ENCODE peak calls at places on chromosomes 5 and 9, in four cellular contexts. Q, C, B and I are unnamed samples.

GRCh38 chr9:87894998-87895625 is 12.4 kb downstream of the SPATA31E1 start:
- DNase-seq in Q (no peak), B (no peak), C (no peak), I (no peak)

GRCh38 chr9:3850083-3850482 is 324.3 kb upstream of the RFX3 start:
- DNase-seq in C (no peak), Q (no peak), B (no peak), I (no peak)

GRCh38 chr9:112180387-112180881 is 5.3 kb upstream of the SUSD1 start:
- DNase-seq in C (no peak), B (peak), Q (no peak), I (no peak)

GRCh38 chr5:135141303-135142268 is 107.6 kb upstream of the PITX1 start:
- DNase-seq in B (peak), Q (no peak), C (no peak), I (no peak)

GRCh38 chr9:91106415-91106814 is 255.3 kb downstream of the AUH start:
- DNase-seq in C (no peak), Q (no peak), B (no peak), I (no peak)

GRCh38 chr9:37242089-37242488 is 121.7 kb downstream of the ZCCHC7 start:
- DNase-seq in B (no peak), C (no peak), Q (no peak), I (no peak)

GRCh38 chr9:78073722-78074121 is 42.1 kb upstream of the GNAQ start:
- DNase-seq in C (no peak), B (no peak), Q (no peak), I (no peak)

GRCh38 chr9:5441043-5441442 is 3.3 kb upstream of the PLGRKT start:
- DNase-seq in Q (no peak), B (no peak), C (no peak), I (no peak)

GRCh38 chr5:131218392-131218791 is 45.5 kb upstream of the CDC42SE2 start:
- DNase-seq in B (no peak), Q (no peak), C (no peak), I (no peak)

GRCh38 chr5:14364576-14365472 is 216.8 kb upstream of the OTULINL start:
- DNase-seq in C (peak), Q (no peak), B (no peak), I (peak)

GRCh38 chr9:35075358-35075757 is 2.9 kb upstream of the VCP start:
- DNase-seq in B (no peak), Q (no peak), C (no peak), I (no peak)

GRCh38 chr5:86175224-86175623 is 442.5 kb upstream of the COX7C start:
- DNase-seq in Q (no peak), B (no peak), C (no peak), I (no peak)

GRCh38 chr5:16934123-16934522 is 2.0 kb downstream of the MYO10 start:
- DNase-seq in Q (peak), B (peak), C (peak), I (peak)

GRCh38 chr5:102090770-102091169 is 205.3 kb downstream of the SLCO4C1 start:
- DNase-seq in Q (no peak), B (no peak), C (peak), I (peak)

GRCh38 chr5:180441577-180441976 is 52.6 kb upstream of the CNOT6 start:
- DNase-seq in B (peak), Q (peak), C (no peak), I (no peak)

GRCh38 chr9:133471551-133472276 is 7.2 kb downstream of the SLC2A6 start:
- DNase-seq in Q (no peak), B (no peak), C (no peak), I (no peak)

GRCh38 chr9:137294091-137294683 is 7.9 kb downstream of the NRARP start:
- DNase-seq in C (no peak), B (peak), Q (no peak), I (peak)

GRCh38 chr9:136623849-136624183 is 38.9 kb upstream of the EGFL7 start:
- DNase-seq in C (no peak), B (no peak), Q (no peak), I (no peak)

GRCh38 chr5:2696156-2696807 is 55.2 kb downstream of the IRX2 start:
- DNase-seq in Q (no peak), B (no peak), C (no peak), I (no peak)

GRCh38 chr5:180197016-180197702 is 11.9 kb downstream of the RASGEF1C start:
- DNase-seq in B (no peak), Q (no peak), C (no peak), I (no peak)

GRCh38 chr5:79990205-79990597 is 861 bp downstream of the MTX3 start:
- DNase-seq in B (no peak), Q (no peak), C (no peak), I (no peak)

GRCh38 chr9:134936021-134936761 is 18.5 kb upstream of the FCN1 start:
- DNase-seq in B (no peak), Q (peak), C (no peak), I (no peak)

GRCh38 chr9:4106744-4107143 is 193.1 kb downstream of the GLIS3 start:
- DNase-seq in B (no peak), Q (no peak), C (peak), I (no peak)

GRCh38 chr5:141512390-141513020 is 23.6 kb downstream of the PCDHGC5 start:
- DNase-seq in Q (peak), C (peak), B (no peak), I (peak)

GRCh38 chr5:83510199-83510730 is 38.7 kb downstream of the VCAN start:
- DNase-seq in B (no peak), Q (no peak), C (no peak), I (no peak)

GRCh38 chr9:126947529-126947928 is 32.9 kb downstream of the RALGPS1 start:
- DNase-seq in C (peak), B (peak), Q (no peak), I (peak)

GRCh38 chr9:92170848-92171247 is 55.6 kb upstream of the SPTLC1 start:
- DNase-seq in B (no peak), C (no peak), Q (no peak), I (no peak)

GRCh38 chr9:36163840-36164175 is 5.4 kb upstream of the CCIN start:
- DNase-seq in B (no peak), C (no peak), Q (no peak), I (no peak)

GRCh38 chr5:15003511-15003920 is 131.9 kb upstream of the ANKH start:
- DNase-seq in B (peak), C (peak), Q (peak), I (peak)

GRCh38 chr5:21154526-21154925 is 1166.5 kb upstream of the CDH18 start:
- DNase-seq in B (no peak), Q (no peak), C (no peak), I (no peak)

GRCh38 chr9:121369595-121370265 is at the start of gene STOM:
- DNase-seq in B (no peak), C (no peak), Q (peak), I (peak)

GRCh38 chr9:28915256-28915930 is 1342.1 kb upstream of the C9orf72 start:
- DNase-seq in C (no peak), B (peak), Q (no peak), I (no peak)

GRCh38 chr9:112861638-112862555 is 28.8 kb downstream of the SLC46A2 start:
- DNase-seq in C (no peak), B (no peak), Q (no peak), I (no peak)

GRCh38 chr9:15606667-15607472 is 54.0 kb downstream of the CCDC171 start:
- DNase-seq in Q (no peak), C (peak), B (no peak), I (peak)

GRCh38 chr5:387491-388265 is 55.3 kb upstream of the EXOC3 start:
- DNase-seq in C (no peak), Q (no peak), B (no peak), I (no peak)

GRCh38 chr9:110444911-110445310 is 107.2 kb upstream of the TXNDC8 start:
- DNase-seq in Q (no peak), B (no peak), C (no peak), I (no peak)

GRCh38 chr9:137255448-137256114 is 454 bp downstream of the NELFB start:
- DNase-seq in Q (no peak), C (peak), B (no peak), I (no peak)

GRCh38 chr5:68456756-68457217 is 241.2 kb downstream of the PIK3R1 start:
- DNase-seq in C (no peak), B (peak), Q (no peak), I (no peak)

GRCh38 chr9:129504404-129504803 is 116.5 kb downstream of the C9orf50 start:
- DNase-seq in Q (no peak), B (no peak), C (no peak), I (no peak)

GRCh38 chr9:95204710-95205109 is 112.8 kb downstream of the FANCC start:
- DNase-seq in B (no peak), C (no peak), Q (no peak), I (peak)

GRCh38 chr5:133260715-133261114 is 208.9 kb downstream of the HSPA4 start:
- DNase-seq in C (no peak), Q (no peak), B (no peak), I (no peak)
- TF ChIP-seq CTCF in C (peak), Q (peak), B (no peak), I (no peak)

DNA sequence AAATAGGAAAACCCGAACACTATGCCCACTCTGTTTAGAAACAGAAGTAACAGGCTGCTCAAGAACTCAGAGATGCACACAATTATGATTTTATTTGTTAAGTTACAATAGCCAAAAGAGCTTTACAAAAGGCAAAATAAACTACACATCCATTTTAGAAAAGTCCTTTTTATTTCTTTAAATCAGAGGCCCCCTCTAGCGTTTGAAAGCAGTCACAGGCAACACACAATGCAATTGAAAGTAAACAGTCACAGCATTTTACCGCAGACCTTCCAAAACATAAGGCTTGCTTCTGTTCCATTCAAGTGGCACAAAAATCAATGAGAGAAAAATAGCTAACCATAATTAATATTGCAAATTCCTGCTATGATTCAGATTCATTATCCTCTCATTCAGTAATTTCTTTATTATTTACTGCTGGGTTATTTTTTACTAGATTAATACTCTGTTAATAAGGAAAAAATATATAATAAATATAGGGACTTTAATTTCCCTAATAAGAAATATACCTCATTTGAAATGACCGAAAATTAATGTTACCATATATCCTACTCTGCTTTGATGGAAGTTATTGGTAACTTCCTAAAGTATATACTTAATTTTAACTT is 78.3 kb downstream of the CEP120 start:
- DNase-seq in B (no peak), Q (no peak), C (peak), I (peak)
- TF ChIP-seq CTCF in B (peak), Q (peak), C (peak), I (peak)

GRCh38 chr9:76218868-76219462 is 175.3 kb downstream of the RFK start:
- DNase-seq in Q (no peak), C (no peak), B (no peak), I (peak)

GRCh38 chr9:76221423-76221822 is 172.8 kb downstream of the RFK start:
- DNase-seq in Q (no peak), B (no peak), C (no peak), I (no peak)

GRCh38 chr9:76216161-76216649 is 178.0 kb downstream of the RFK start:
- DNase-seq in C (no peak), Q (no peak), B (peak), I (no peak)

GRCh38 chr9:76218151-76218867 is 175.9 kb downstream of the RFK start:
- DNase-seq in Q (no peak), C (no peak), B (no peak), I (no peak)

DNA sequence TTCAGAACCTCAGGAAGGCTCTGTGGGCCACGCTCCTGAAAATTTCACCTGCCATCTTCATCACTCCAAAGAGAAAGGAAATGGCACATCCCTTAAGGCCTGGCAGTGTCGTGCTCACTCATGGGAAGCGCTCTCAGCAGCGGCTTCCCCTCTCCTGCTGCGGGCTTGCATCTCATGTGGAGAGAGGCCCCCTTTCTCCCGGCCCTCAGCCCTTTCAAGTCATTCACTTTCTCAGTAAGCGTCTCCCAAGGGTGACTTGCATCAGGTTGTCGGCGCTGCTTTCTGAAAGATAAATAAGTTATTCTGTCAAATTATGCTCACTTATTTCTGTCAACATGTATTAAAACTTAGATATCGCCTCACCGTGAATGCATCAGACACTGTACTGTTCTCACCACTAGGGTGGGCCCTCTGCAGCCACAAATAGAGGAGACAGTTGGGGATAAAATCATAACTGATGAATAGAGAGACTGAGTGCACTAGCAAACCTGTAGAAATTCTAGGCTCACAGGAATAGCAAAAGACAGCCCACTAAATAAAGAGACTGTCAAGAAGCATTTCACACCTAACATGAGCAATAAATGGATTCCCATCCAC is 174.6 kb downstream of the RFK start:
- DNase-seq in Q (no peak), B (no peak), C (no peak), I (peak)
- TF ChIP-seq CTCF in Q (no peak), B (no peak), C (peak), I (peak)

GRCh38 chr5:103808464-103809106 is 246.0 kb upstream of the NUDT12 start:
- DNase-seq in C (peak), Q (no peak), B (no peak), I (peak)
- TF ChIP-seq CTCF in C (peak), Q (peak), B (peak), I (peak)

DNA sequence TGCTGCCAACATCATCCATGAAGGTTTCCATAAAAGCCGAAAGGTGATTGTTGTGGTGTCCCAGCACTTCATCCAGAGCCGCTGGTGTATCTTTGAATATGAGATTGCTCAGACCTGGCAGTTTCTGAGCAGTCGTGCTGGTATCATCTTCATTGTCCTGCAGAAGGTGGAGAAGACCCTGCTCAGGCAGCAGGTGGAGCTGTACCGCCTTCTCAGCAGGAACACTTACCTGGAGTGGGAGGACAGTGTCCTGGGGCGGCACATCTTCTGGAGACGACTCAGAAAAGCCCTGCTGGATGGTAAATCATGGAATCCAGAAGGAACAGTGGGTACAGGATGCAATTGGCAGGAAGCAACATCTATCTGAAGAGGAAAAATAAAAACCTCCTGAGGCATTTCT is 10.1 kb downstream of the TLR4 start:
- DNase-seq in Q (no peak), B (no peak), C (no peak), I (no peak)
- TF ChIP-seq CTCF in Q (no peak), B (no peak), C (no peak), I (peak)